ENCODE peak calls at places on chromosomes 11 and 22, in seven cellular contexts. D, Q, A, N, T, O and Z are unnamed samples.

GRCh38 chr11:69065136-69065710 is 16.5 kb downstream of the TPCN2 start:
- DNase-seq in D (no peak), Q (no peak), A (no peak), N (no peak), T (no peak), O (no peak), Z (no peak)

GRCh38 chr11:46485852-46486443 is 94.4 kb upstream of the CHRM4 start:
- DNase-seq in D (no peak), Q (no peak), A (no peak), N (no peak), T (no peak), O (no peak), Z (no peak)

GRCh38 chr11:71251761-71252433 is 480 bp downstream of the SHANK2 start:
- DNase-seq in D (no peak), Q (no peak), A (no peak), N (no peak), T (peak), O (no peak), Z (peak)

GRCh38 chr22:39802682-39803081 is 90.9 kb downstream of the ENTHD1 start:
- DNase-seq in D (no peak), Q (no peak), A (no peak), N (no peak), T (no peak), O (no peak), Z (no peak)

GRCh38 chr11:117570701-117571100 is 226.3 kb downstream of the DSCAML1 start:
- DNase-seq in D (no peak), Q (no peak), A (no peak), N (no peak), T (no peak), O (no peak), Z (no peak)

GRCh38 chr11:19187101-19187500 is 14.7 kb downstream of the CSRP3 start:
- DNase-seq in D (no peak), Q (no peak), A (no peak), N (no peak), T (no peak), O (no peak), Z (no peak)

GRCh38 chr11:12045914-12046635 is 37.6 kb upstream of the DKK3 start:
- DNase-seq in D (no peak), Q (no peak), A (no peak), N (no peak), T (no peak), O (no peak), Z (no peak)

GRCh38 chr11:47152126-47152952 is 24.3 kb downstream of the ARFGAP2 start:
- DNase-seq in D (no peak), Q (no peak), A (no peak), N (no peak), T (no peak), O (no peak), Z (no peak)

GRCh38 chr11:73186294-73186850 is 31.7 kb upstream of the P2RY2 start:
- DNase-seq in D (no peak), Q (no peak), A (no peak), N (no peak), T (no peak), O (no peak), Z (no peak)

GRCh38 chr22:21450858-21451331 is 16.3 kb upstream of the TMEM191C start:
- DNase-seq in D (no peak), Q (no peak), A (no peak), N (peak), T (peak), O (no peak), Z (no peak)

GRCh38 chr11:57397394-57397990 is 7.0 kb upstream of the PRG2 start:
- DNase-seq in D (no peak), Q (no peak), A (no peak), N (no peak), T (no peak), O (no peak), Z (no peak)

GRCh38 chr11:7520011-7520942 is 6.5 kb downstream of the PPFIBP2 start:
- DNase-seq in D (no peak), Q (no peak), A (no peak), N (no peak), T (no peak), O (no peak), Z (no peak)

GRCh38 chr11:65789230-65790103 is 2.6 kb downstream of the OVOL1 start:
- DNase-seq in D (no peak), Q (no peak), A (no peak), N (no peak), T (no peak), O (no peak), Z (peak)

GRCh38 chr11:109972939-109973338 is 120.3 kb upstream of the ZC3H12C start:
- DNase-seq in D (no peak), Q (no peak), A (no peak), N (no peak), T (no peak), O (no peak), Z (no peak)

GRCh38 chr22:46803936-46804335 is 41.5 kb downstream of the TBC1D22A start:
- DNase-seq in D (no peak), Q (no peak), A (no peak), N (no peak), T (no peak), O (no peak), Z (no peak)

GRCh38 chr22:23895599-23896144 is 1.5 kb downstream of the MIF start:
- DNase-seq in D (no peak), Q (no peak), A (no peak), N (no peak), T (no peak), O (no peak), Z (no peak)

GRCh38 chr11:1360181-1360834 is 29.4 kb upstream of the BRSK2 start:
- DNase-seq in D (no peak), Q (no peak), A (no peak), N (no peak), T (no peak), O (no peak), Z (no peak)

GRCh38 chr11:37786214-37786755 is 1188.2 kb upstream of the RAG2 start:
- DNase-seq in D (no peak), Q (no peak), A (no peak), N (no peak), T (no peak), O (peak), Z (no peak)

GRCh38 chr22:46256358-46256958 is 6.4 kb upstream of the CDPF1 start:
- DNase-seq in D (no peak), Q (no peak), A (no peak), N (no peak), T (no peak), O (no peak), Z (no peak)

GRCh38 chr11:114058026-114058706 is 1.3 kb upstream of the ZBTB16 start:
- DNase-seq in D (no peak), Q (no peak), A (no peak), N (peak), T (no peak), O (no peak), Z (peak)

GRCh38 chr11:19772480-19772879 is 59.8 kb downstream of the NAV2 start:
- DNase-seq in D (no peak), Q (no peak), A (no peak), N (no peak), T (no peak), O (no peak), Z (no peak)

GRCh38 chr22:23565288-23565941 is 14.7 kb downstream of the IGLL1 start:
- DNase-seq in D (no peak), Q (no peak), A (no peak), N (no peak), T (peak), O (no peak), Z (peak)

GRCh38 chr11:126498281-126498680 is 142.8 kb downstream of the ST3GAL4 start:
- DNase-seq in D (no peak), Q (no peak), A (no peak), N (no peak), T (no peak), O (no peak), Z (no peak)

GRCh38 chr11:47714554-47715081 is 551 bp downstream of the AGBL2 start:
- DNase-seq in D (no peak), Q (no peak), A (no peak), N (peak), T (no peak), O (no peak), Z (peak)

GRCh38 chr11:128607819-128608218 is 20.5 kb upstream of the ETS1 start:
- DNase-seq in D (no peak), Q (no peak), A (no peak), N (no peak), T (no peak), O (no peak), Z (no peak)

GRCh38 chr22:50317674-50318073 is 9.1 kb downstream of the DENND6B start:
- DNase-seq in D (no peak), Q (no peak), A (no peak), N (no peak), T (no peak), O (no peak), Z (no peak)

GRCh38 chr11:114284021-114284420 is 12.2 kb upstream of the NNMT start:
- DNase-seq in D (no peak), Q (no peak), A (no peak), N (no peak), T (no peak), O (no peak), Z (no peak)